ENCODE peak calls at places on chromosomes 11 and 22, in four cellular contexts. H is lower lobe of right lung, C is neural progenitor cell, Q is keratinocyte. Z is an unnamed sample. For H3K4me1 and H3K27me3, the result is how much of the 10 kb centered on the place peaks cover.

GRCh38 chr22:48822278-48823233 is 1005.1 kb downstream of the BRD1 start:
- DNase-seq in H (no peak), C (no peak), Q (no peak), Z (no peak)

GRCh38 chr11:61820174-61820573 is 3.4 kb upstream of the FADS1 start:
- DNase-seq in H (no peak), C (no peak), Q (no peak), Z (no peak)

GRCh38 chr11:58618215-58618614 is 4.2 kb upstream of the CNTF start:
- DNase-seq in H (no peak), C (peak), Q (no peak), Z (no peak)

GRCh38 chr11:19821412-19821875 is 108.8 kb downstream of the NAV2 start:
- DNase-seq in H (peak), C (no peak), Q (no peak), Z (no peak)

GRCh38 chr11:86473991-86474833 is 99.5 kb downstream of the CCDC81 start:
- DNase-seq in H (no peak), C (no peak), Q (no peak), Z (peak)

GRCh38 chr11:123390146-123390545 is 39.9 kb upstream of the GRAMD1B start:
- DNase-seq in H (no peak), C (no peak), Q (no peak), Z (no peak)

GRCh38 chr11:34583818-34584217 is 37.1 kb upstream of the EHF start:
- DNase-seq in H (no peak), C (no peak), Q (no peak), Z (no peak)

GRCh38 chr11:78149646-78150045 is 10.2 kb upstream of the ALG8 start:
- DNase-seq in H (no peak), C (no peak), Q (no peak), Z (no peak)

GRCh38 chr11:128200467-128200866 is 386.9 kb downstream of the ETS1 start:
- DNase-seq in H (no peak), C (no peak), Q (no peak), Z (no peak)

GRCh38 chr11:120210651-120211521 is at the start of gene OAF:
- DNase-seq in H (peak), C (peak), Q (no peak), Z (peak)

GRCh38 chr11:74689666-74690065 is 41.6 kb downstream of the CHRDL2 start:
- DNase-seq in H (no peak), C (no peak), Q (no peak), Z (peak)

GRCh38 chr11:101863361-101863760 is 51.4 kb upstream of the CEP126 start:
- DNase-seq in H (no peak), C (no peak), Q (no peak), Z (no peak)

DNA sequence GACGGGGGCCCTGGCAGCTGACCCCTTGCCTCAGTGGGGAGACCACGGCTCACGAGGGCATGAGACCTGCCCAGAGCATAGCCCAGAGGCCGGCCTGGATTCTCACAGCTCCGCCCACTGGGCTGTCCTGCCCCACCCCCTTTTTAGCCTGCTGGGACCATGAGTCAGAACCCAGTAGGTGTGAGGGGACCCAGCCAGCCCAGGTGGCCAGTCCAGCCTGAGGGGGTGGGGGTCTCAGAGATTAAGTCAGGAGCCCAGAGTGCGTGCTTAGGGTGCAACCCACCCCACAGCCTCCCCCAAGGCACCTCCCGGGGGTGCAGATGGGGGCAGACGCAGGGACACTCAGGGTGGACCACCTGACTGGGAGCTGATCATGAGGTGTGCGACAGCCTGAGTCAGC is 40.1 kb upstream of the PPARA start:
- DNase-seq in H (no peak), C (no peak), Q (no peak), Z (peak)
- H3K4me1 ChIP-seq in H (half or more), C (under half), Q (under half), Z (under half)

GRCh38 chr11:114110123-114110522 is 50.6 kb downstream of the ZBTB16 start:
- DNase-seq in H (no peak), C (no peak), Q (no peak), Z (no peak)
- H3K27me3 ChIP-seq in H (under half), C (under half), Q (under half), Z (under half)

DNA sequence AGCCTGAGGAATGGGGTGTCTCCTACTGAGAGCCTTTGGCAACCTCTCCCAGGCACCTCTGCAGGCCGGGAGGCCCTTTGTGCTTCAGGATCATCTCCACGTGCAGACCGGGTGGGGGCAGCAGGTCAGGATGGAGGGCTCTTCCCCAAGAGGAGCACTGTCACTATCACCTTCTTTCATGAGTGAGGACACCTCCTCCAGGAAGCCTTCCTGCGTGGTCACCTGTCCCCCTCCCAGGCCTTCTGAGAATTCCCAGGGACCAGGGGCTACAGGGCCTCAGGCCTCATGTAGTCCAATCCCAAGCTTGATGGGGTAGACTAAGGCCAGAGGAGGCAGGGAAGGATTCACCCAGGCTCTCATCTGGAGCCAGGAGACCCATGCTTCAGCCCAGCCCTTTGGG is 57.6 kb downstream of the PDE2A start:
- DNase-seq in H (no peak), C (no peak), Q (no peak), Z (no peak)
- H3K4me1 ChIP-seq in H (under half), C (under half), Q (under half), Z (under half)

GRCh38 chr22:20229916-20230775 is 38.0 kb downstream of the RTN4R start:
- DNase-seq in H (no peak), C (no peak), Q (no peak), Z (peak)
- H3K27me3 ChIP-seq in H (under half), C (under half), Q (under half), Z (under half)

DNA sequence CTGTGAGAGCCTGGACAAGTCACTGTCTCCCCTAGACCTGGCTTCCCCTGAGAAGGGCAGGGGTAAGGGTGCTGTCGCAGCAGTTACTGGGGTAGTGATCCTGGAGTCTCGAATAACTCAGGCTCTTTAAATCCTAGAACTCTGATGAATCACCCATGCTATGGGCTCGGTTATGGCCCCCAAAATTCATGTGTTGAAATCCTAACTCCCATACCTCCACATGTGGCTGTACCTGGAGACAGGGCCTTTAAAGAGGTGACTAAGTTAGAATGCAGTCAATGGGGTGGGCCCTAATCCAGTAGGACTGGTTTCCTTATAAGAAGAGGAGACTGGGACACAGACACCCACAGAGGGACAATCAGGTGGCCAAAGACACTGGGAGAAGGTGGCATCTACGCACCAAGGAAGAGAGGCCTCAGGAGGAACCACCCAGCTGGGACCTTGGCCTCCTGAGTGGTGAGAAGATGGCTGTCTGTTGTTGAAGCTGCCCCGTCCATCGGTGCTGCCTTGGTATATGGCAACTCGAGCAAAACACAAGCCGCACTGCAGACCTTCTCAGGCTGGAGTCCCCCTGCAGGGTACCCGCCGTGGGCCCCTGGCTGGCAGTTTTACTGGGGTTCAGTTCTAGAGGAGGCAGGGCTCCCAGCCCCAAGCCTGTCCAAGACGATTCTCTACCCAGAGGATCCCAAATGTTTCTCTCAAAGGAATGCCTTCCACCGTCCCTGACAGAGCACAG is 48.8 kb upstream of the SHISAL1 start:
- DNase-seq in H (peak), C (no peak), Q (peak), Z (peak)
- H3K4me1 ChIP-seq in H (under half), C (under half), Q (under half), Z (under half)

GRCh38 chr11:65791719-65792213 is 4.9 kb downstream of the OVOL1 start:
- DNase-seq in H (peak), C (no peak), Q (no peak), Z (no peak)
- H3K27me3 ChIP-seq in H (under half), C (under half), Q (under half), Z (under half)

GRCh38 chr22:50244420-50245213 is at the start of gene TUBGCP6:
- DNase-seq in H (peak), C (peak), Q (no peak), Z (peak)

GRCh38 chr22:50248192-50249084 is 2.6 kb downstream of the HDAC10 start:
- DNase-seq in H (no peak), C (no peak), Q (no peak), Z (no peak)

GRCh38 chr22:50247748-50248147 is 2.9 kb upstream of the TUBGCP6 start:
- DNase-seq in H (no peak), C (peak), Q (no peak), Z (no peak)

GRCh38 chr22:50245214-50246072 is 620 bp upstream of the TUBGCP6 start:
- DNase-seq in H (no peak), C (no peak), Q (no peak), Z (no peak)

DNA sequence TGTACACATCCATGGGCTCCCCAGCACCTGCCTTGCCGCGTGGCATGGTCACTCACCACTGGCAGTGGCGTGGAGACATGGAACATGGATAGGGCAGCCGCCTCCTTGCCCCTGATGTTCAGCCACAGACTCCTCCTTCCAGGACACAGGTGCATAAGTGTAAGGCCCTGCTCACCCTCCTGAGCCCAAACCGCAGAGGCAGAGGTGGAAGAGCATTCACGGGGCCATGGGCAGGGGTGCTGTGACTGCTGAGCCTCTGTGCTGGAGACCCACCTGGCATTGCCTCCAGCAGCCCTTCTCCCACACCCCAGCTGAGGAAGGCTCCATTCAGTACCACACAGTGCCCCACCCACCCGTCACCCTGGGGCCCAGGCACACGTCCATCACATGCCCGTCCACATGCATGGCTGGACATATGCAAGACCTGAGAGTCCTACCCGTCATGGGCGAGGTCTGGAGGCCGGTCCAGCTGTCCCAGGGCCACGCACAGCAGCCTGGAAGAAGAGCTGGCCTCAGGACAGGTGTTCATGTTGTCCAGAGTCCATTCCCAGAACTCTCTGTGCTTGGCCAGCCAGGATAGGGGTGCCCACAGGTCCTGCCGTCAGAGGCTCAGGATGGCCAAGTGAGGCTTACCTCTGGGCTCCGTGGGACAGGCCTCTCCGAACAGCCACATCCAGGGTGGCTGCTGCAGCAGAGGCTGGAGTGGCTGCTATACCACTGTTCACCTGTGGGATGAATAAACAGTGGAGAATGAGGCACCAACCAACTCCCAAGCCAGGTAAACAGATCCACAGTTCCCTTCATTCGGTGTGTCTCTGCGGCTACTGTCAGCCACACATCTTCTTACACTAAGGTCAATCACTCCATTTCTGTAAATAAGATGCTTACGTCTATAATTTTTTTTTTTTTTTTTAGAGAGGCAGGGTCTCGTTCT is 1.7 kb upstream of the TUBGCP6 start:
- DNase-seq in H (no peak), C (no peak), Q (no peak), Z (no peak)
- H3K4me1 ChIP-seq in H (half or more), C (under half), Q (under half), Z (under half)